ENCODE peak calls at places on chromosomes 2 and 18, in eight cellular contexts. N is non-pigmented ciliary epithelial cell; Y is stimulated activated CD4-positive, alpha-beta T cell treated with anti-CD3 and anti-CD28 coated beads, Interleukin-1b, Interleukin-23, amount 100 ng/mL, for 24 hours; I is lower lobe of right lung; G is immature natural killer cell; W is HT1080; K is astrocyte of the spinal cord; A is PC-3. P is an unnamed sample.
A peak's percentile ranks its signal among the peaks of the same experiment; 100 is the strongest.

GRCh38 chr18:59096098-59096779 is 43.4 kb upstream of the SEC11C start:
- DNase-seq in N (no peak), Y (no peak), I (no peak), G (no peak), W (no peak), K (no peak), A (no peak), P (no peak)

GRCh38 chr18:73979742-73980141 is 167.9 kb downstream of the FBXO15 start:
- DNase-seq in N (peak; percentile 55), Y (no peak), I (no peak), G (no peak), W (peak; percentile 64), K (peak; percentile 81), A (peak; percentile 66), P (no peak)

GRCh38 chr2:64283015-64283570 is 138.9 kb upstream of the PELI1 start:
- DNase-seq in N (no peak), Y (no peak), I (no peak), G (no peak), W (no peak), K (no peak), A (no peak), P (no peak)

GRCh38 chr2:71003396-71003795 is 8.7 kb upstream of the TEX261 start:
- DNase-seq in N (no peak), Y (no peak), I (no peak), G (no peak), W (no peak), K (no peak), A (no peak), P (no peak)

GRCh38 chr2:147515213-147515612 is 329.6 kb upstream of the ACVR2A start:
- DNase-seq in N (no peak), Y (no peak), I (no peak), G (no peak), W (no peak), K (no peak), A (peak; percentile 50), P (no peak)

GRCh38 chr2:43000242-43001054 is 208.1 kb upstream of the HAAO start:
- DNase-seq in N (no peak), Y (no peak), I (no peak), G (no peak), W (no peak), K (no peak), A (no peak), P (peak; percentile 36)

GRCh38 chr2:236167297-236168109 is 683 bp downstream of the GBX2 start:
- DNase-seq in N (no peak), Y (no peak), I (no peak), G (no peak), W (peak; percentile 42), K (peak; percentile 55), A (peak; percentile 54), P (no peak)

GRCh38 chr18:58861853-58862252 is 2.8 kb upstream of the ZNF532 start:
- DNase-seq in N (no peak), Y (no peak), I (no peak), G (no peak), W (no peak), K (no peak), A (peak; percentile 19), P (peak; percentile 8)

GRCh38 chr2:201890447-201890846 is 84.1 kb downstream of the CDK15 start:
- DNase-seq in N (no peak), Y (no peak), I (no peak), G (no peak), W (no peak), K (peak; percentile 27), A (peak; percentile 92), P (no peak)

GRCh38 chr18:58298251-58299134 is 254.5 kb downstream of the NEDD4L start:
- DNase-seq in N (no peak), Y (no peak), I (no peak), G (no peak), W (no peak), K (no peak), A (no peak), P (no peak)

GRCh38 chr2:85878719-85879390 is 9.9 kb downstream of the ST3GAL5 start:
- DNase-seq in N (no peak), Y (no peak), I (no peak), G (no peak), W (peak; percentile 68), K (peak; percentile 33), A (no peak), P (no peak)

GRCh38 chr2:109494842-109495241 is 118.9 kb downstream of the SEPTIN10 start:
- DNase-seq in N (no peak), Y (no peak), I (no peak), G (no peak), W (no peak), K (no peak), A (no peak), P (peak; percentile 56)

GRCh38 chr18:37567061-37567993 is 1.7 kb upstream of the CELF4 start:
- DNase-seq in N (no peak), Y (no peak), I (no peak), G (no peak), W (no peak), K (no peak), A (no peak), P (no peak)

GRCh38 chr18:51135795-51136194 is 61.7 kb downstream of the MEX3C start:
- DNase-seq in N (no peak), Y (no peak), I (no peak), G (peak; percentile 24), W (no peak), K (no peak), A (peak; percentile 3), P (no peak)

GRCh38 chr2:145022021-145022670 is 502.2 kb upstream of the ZEB2 start:
- DNase-seq in N (no peak), Y (no peak), I (no peak), G (no peak), W (no peak), K (peak; percentile 66), A (no peak), P (no peak)

GRCh38 chr2:217757108-217757463 is 245.7 kb downstream of the TNS1 start:
- DNase-seq in N (no peak), Y (no peak), I (no peak), G (no peak), W (no peak), K (no peak), A (no peak), P (no peak)

GRCh38 chr2:15485949-15486348 is 75.2 kb downstream of the NBAS start:
- DNase-seq in N (no peak), Y (no peak), I (no peak), G (no peak), W (no peak), K (no peak), A (no peak), P (no peak)

GRCh38 chr2:13114391-13114790 is 397.7 kb downstream of the TRIB2 start:
- DNase-seq in N (peak; percentile 59), Y (no peak), I (no peak), G (no peak), W (peak; percentile 51), K (peak; percentile 28), A (peak; percentile 6), P (no peak)

GRCh38 chr2:38930600-38930999 is 40.9 kb downstream of the ARHGEF33 start:
- DNase-seq in N (no peak), Y (no peak), I (no peak), G (no peak), W (no peak), K (no peak), A (no peak), P (no peak)

GRCh38 chr2:103781401-103781800 is 1019.6 kb downstream of the TMEM182 start:
- DNase-seq in N (no peak), Y (no peak), I (no peak), G (no peak), W (no peak), K (no peak), A (no peak), P (no peak)

GRCh38 chr2:238305092-238305862 is 15.0 kb upstream of the TRAF3IP1 start:
- DNase-seq in N (no peak), Y (no peak), I (no peak), G (no peak), W (no peak), K (no peak), A (peak; percentile 25), P (no peak)

GRCh38 chr2:71072492-71072891 is 4.0 kb downstream of the NAGK start:
- DNase-seq in N (no peak), Y (no peak), I (no peak), G (no peak), W (no peak), K (no peak), A (no peak), P (no peak)

GRCh38 chr18:32714571-32715148 is 58.2 kb downstream of the KLHL14 start:
- DNase-seq in N (peak; percentile 47), Y (no peak), I (no peak), G (peak; percentile 0), W (peak; percentile 82), K (peak; percentile 78), A (peak; percentile 56), P (no peak)

GRCh38 chr2:44388877-44389276 is 27.1 kb downstream of the CAMKMT start:
- DNase-seq in N (no peak), Y (no peak), I (no peak), G (no peak), W (no peak), K (no peak), A (no peak), P (no peak)

GRCh38 chr2:111030271-111030891 is 90.3 kb upstream of the BCL2L11 start:
- DNase-seq in N (no peak), Y (no peak), I (no peak), G (no peak), W (no peak), K (peak; percentile 8), A (no peak), P (peak; percentile 50)

GRCh38 chr18:49677762-49678398 is 116.0 kb downstream of the LIPG start:
- DNase-seq in N (no peak), Y (no peak), I (no peak), G (no peak), W (no peak), K (no peak), A (no peak), P (no peak)